ENCODE peak calls at places on chromosome 1, in seven cellular contexts. G, S, J, F, K, I and H are unnamed samples.

GRCh38 chr1:67300561-67300960 is 7.1 kb upstream of the IL12RB2 start:
- DNase-seq in K (no peak), S (no peak), F (no peak), J (no peak), I (no peak), G (no peak), H (no peak)

GRCh38 chr1:187409341-187409740 is 580.6 kb downstream of the PLA2G4A start:
- DNase-seq in F (no peak), J (no peak), S (no peak), K (no peak), I (peak), G (no peak), H (no peak)

GRCh38 chr1:146032613-146033219 is 11.2 kb upstream of the HJV start:
- DNase-seq in S (no peak), J (no peak), K (no peak), F (no peak), I (peak), G (no peak), H (no peak)

GRCh38 chr1:71086331-71086730 is 5.5 kb upstream of the ZRANB2 start:
- DNase-seq in F (no peak), S (no peak), G (no peak), J (no peak), K (no peak), I (peak), H (no peak)

GRCh38 chr1:72936942-72937341 is 654.6 kb upstream of the NEGR1 start:
- DNase-seq in I (no peak), F (no peak), J (no peak), S (no peak), G (no peak), K (no peak), H (no peak)

GRCh38 chr1:28160677-28161328 is 15.7 kb downstream of the PTAFR start:
- DNase-seq in G (peak), K (no peak), I (peak), J (no peak), F (no peak), S (no peak), H (no peak)

GRCh38 chr1:34844252-34844634 is 15.3 kb downstream of the SMIM12 start:
- DNase-seq in S (peak), G (no peak), F (no peak), J (no peak), K (no peak), I (no peak), H (no peak)

GRCh38 chr1:3638027-3638426 is 11.9 kb downstream of the WRAP73 start:
- DNase-seq in S (no peak), I (no peak), G (peak), J (no peak), K (no peak), F (no peak), H (peak)

GRCh38 chr1:111139234-111139955 is 498 bp downstream of the DRAM2 start:
- DNase-seq in J (no peak), F (no peak), I (peak), S (no peak), K (peak), G (no peak), H (peak)

GRCh38 chr1:67572594-67573221 is 112.3 kb upstream of the GADD45A start:
- DNase-seq in J (no peak), K (no peak), I (peak), S (no peak), G (no peak), F (no peak), H (peak)

GRCh38 chr1:236754525-236755210 is 40.4 kb upstream of the MTR start:
- DNase-seq in K (no peak), J (no peak), I (no peak), S (no peak), G (no peak), F (no peak), H (no peak)

GRCh38 chr1:178172939-178173338 is 79.0 kb downstream of the RASAL2 start:
- DNase-seq in G (no peak), S (no peak), F (no peak), K (no peak), J (no peak), I (peak), H (no peak)

GRCh38 chr1:101004061-101004460 is 21.5 kb downstream of the DPH5 start:
- DNase-seq in I (peak), F (no peak), K (no peak), G (no peak), J (no peak), S (no peak), H (no peak)

GRCh38 chr1:152870831-152871730 is 7.0 kb upstream of the SMCP start:
- DNase-seq in I (peak), G (no peak), K (no peak), S (no peak), J (peak), F (no peak), H (no peak)

GRCh38 chr1:8239306-8240023 is 78.4 kb upstream of the SLC45A1 start:
- DNase-seq in S (no peak), F (peak), K (no peak), G (peak), I (peak), J (no peak), H (peak)

GRCh38 chr1:37995773-37996379 is 6.1 kb upstream of the SF3A3 start:
- DNase-seq in J (peak), S (peak), K (peak), I (peak), G (peak), F (peak), H (no peak)

GRCh38 chr1:27057389-27057788 is 44.7 kb upstream of the TENT5B start:
- DNase-seq in F (no peak), K (no peak), S (no peak), J (no peak), G (no peak), I (no peak), H (no peak)

GRCh38 chr1:160618763-160619274 is 28.0 kb downstream of the SLAMF1 start:
- DNase-seq in F (no peak), I (no peak), S (no peak), K (no peak), G (no peak), J (peak), H (no peak)

GRCh38 chr1:31786366-31787060 is 22.4 kb upstream of the ADGRB2 start:
- DNase-seq in S (no peak), G (peak), I (no peak), J (no peak), F (no peak), K (no peak), H (peak)

GRCh38 chr1:215883004-215883403 is 315.9 kb downstream of the KCTD3 start:
- DNase-seq in I (no peak), F (no peak), K (no peak), J (no peak), G (no peak), S (no peak), H (no peak)

GRCh38 chr1:239550178-239550577 is 163.8 kb downstream of the CHRM3 start:
- DNase-seq in K (no peak), J (no peak), F (no peak), I (no peak), S (no peak), G (no peak), H (no peak)

GRCh38 chr1:211382714-211383480 is 56.3 kb downstream of the TRAF5 start:
- DNase-seq in G (peak), J (peak), K (peak), F (peak), I (peak), S (peak), H (peak)
- TF ChIP-seq POLR2A in G (peak), J (peak), K (peak), F (peak), I (peak), S (peak), H (peak)

DNA sequence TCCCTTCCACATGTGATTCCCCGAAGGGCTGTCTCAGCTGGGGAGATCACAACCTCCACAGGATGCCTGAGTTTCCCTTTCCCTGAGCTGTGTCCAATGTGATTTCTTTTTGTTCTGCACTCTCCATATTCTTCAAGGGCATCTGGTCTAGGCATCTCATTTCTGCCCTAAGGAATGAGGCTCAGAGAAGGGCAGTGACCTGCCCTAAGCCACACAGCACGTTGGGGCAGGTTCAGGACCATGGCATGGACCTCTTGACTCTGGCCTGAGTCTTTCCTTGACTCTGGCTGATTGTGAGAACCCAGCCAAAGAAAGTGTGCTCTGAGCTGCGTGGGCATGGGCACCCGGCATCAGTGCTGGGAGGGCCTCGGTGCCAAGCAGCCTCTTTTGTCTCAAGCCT is 590.3 kb downstream of the PTPRU start:
- DNase-seq in S (no peak), I (no peak), F (no peak), J (peak), G (no peak), K (no peak), H (no peak)
- H3K27ac ChIP-seq in S (no peak), I (no peak), F (no peak), J (no peak), G (no peak), K (no peak), H (no peak)

DNA sequence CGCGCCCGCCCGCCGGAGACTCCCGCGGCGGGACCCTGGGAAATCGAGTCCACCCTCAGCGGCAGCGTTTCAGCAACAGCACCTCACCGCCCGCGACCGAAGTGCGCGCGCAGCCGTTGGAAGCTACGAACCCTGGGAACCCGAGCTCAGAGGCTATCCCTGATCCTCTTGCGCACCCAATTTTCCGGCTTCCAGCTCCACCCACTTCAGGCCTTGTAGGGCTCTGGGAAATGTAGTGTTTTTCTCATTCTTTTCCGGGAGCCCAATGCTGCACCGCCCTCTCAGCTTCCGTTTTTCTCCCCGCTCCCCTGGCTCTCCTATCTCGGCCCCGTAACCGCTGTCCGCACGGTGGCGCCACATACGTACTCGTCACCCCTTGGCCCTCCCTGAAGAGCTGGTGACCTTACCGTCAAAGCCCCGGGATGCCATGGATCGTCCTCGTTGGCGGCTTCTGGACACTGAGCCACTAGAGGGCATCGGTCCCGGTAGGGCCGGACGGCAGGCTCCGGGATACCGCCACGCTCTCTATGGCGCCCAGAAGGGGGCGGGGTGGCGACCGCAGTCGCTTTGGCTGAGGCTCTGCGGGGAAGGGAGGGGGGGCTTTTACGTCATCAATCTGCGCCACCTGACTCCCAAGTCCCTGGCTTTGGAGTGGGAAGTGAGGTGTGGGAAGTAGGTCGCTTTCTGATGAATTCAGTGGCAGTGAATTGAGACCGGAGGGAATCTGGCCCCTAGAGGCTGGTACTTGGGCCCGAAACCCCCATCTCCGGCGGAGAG is at the start of the genes ODR4 and TPR:
- DNase-seq in F (peak), S (peak), I (peak), K (peak), G (peak), J (peak), H (peak)
- TF ChIP-seq POLR2A in F (peak), S (no peak), I (peak), K (peak), G (peak), J (peak), H (peak)

GRCh38 chr1:108817811-108818210 is 39.1 kb downstream of the AKNAD1 start:
- DNase-seq in S (no peak), G (no peak), K (no peak), I (no peak), F (no peak), J (no peak), H (no peak)
- H3K27ac ChIP-seq in S (no peak), G (no peak), K (no peak), I (no peak), F (no peak), J (peak), H (no peak)

GRCh38 chr1:46133181-46133658 is 791 bp upstream of the PIK3R3 start:
- DNase-seq in F (no peak), S (peak), K (peak), I (no peak), G (peak), J (no peak), H (no peak)
- TF ChIP-seq POLR2A in F (no peak), S (no peak), K (peak), I (no peak), G (no peak), J (no peak), H (no peak)

GRCh38 chr1:16926491-16927195 is 4.9 kb downstream of the CROCC start:
- DNase-seq in I (no peak), K (no peak), S (no peak), J (no peak), F (no peak), G (no peak), H (no peak)
- H3K27ac ChIP-seq in I (no peak), K (no peak), S (no peak), J (no peak), F (no peak), G (no peak), H (no peak)

DNA sequence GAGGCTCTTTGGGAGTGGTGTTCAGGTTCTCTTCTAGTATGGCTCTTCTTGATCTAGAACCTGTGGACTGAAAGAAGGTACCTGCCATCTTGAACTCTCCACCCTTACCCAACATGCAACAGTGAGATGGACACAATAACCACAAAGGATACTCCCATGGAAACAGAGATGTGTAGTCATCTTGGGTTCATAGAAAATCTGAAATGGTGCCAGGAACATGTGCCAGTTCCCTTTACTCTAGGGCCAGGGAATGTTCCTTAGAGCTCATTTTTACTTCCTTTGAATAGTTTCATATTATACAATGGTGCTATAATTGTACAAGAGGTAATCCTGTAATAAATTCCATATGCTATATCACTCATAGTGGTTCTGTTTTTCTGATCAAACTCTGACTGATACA is 13.2 kb upstream of the SCYL3 start:
- DNase-seq in K (no peak), F (no peak), I (no peak), G (no peak), J (no peak), S (no peak), H (no peak)
- TF ChIP-seq POLR2A in K (no peak), F (no peak), I (no peak), G (no peak), J (no peak), S (no peak), H (no peak)

DNA sequence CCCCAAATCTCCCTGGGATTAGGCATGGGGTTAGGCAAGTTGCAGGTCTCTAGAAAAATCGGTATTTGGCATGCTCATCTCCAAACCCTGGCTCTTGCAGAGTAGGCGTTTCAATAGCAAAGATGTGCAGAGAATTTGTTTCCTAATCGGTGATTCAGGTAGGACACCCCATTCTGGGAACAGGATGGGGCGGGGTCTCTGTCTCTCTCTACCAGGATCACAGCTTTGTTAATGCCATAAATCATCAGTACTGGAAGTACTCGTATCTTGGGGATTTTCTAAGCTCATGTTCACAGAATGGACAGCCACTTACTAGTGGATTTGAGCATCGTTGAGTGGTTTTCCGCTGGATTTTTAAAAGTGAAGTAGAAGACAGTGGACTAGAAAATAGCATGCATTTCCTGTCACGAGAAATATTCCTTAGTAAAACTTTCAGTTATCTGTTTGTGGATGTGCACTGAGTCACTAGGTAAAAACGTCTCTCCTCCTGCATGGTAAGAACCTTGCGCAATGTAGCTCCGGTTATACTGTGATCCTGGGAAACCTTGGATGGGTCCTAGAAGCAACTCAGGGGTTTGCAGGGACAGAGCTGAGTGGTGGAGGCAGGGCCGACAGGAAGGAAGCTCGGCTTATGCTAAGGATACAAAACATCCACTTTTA is 5.1 kb downstream of the TMEM51 start:
- DNase-seq in I (peak), F (no peak), S (no peak), J (no peak), K (peak), G (no peak), H (no peak)
- H3K27ac ChIP-seq in I (peak), F (peak), S (no peak), J (peak), K (peak), G (peak), H (no peak)

GRCh38 chr1:154478013-154478412 is 24.0 kb upstream of the TDRD10 start:
- DNase-seq in J (no peak), I (no peak), G (no peak), S (no peak), K (peak), F (peak), H (peak)
- TF ChIP-seq POLR2A in J (no peak), I (no peak), G (no peak), S (no peak), K (no peak), F (no peak), H (no peak)